ENCODE peak calls at places on chromosome 15, in nine cellular contexts. C, I, D, A, R, L, X, S and K are unnamed samples.

GRCh38 chr15:78353093-78353492 is 12.9 kb downstream of the CRABP1 start:
- DNase-seq in X (peak), L (peak), R (no peak), S (peak), I (no peak), A (peak), D (no peak), C (no peak), K (no peak)

GRCh38 chr15:39219608-39220007 is 361.3 kb upstream of the THBS1 start:
- DNase-seq in A (no peak), X (no peak), L (no peak), I (no peak), D (no peak), C (no peak), R (no peak), S (no peak), K (no peak)

GRCh38 chr15:36644156-36644896 is 64.9 kb downstream of the CDIN1 start:
- DNase-seq in A (no peak), L (no peak), X (no peak), I (peak), D (no peak), R (no peak), S (no peak), C (no peak), K (no peak)

GRCh38 chr15:58284293-58284692 is 146.1 kb downstream of the AQP9 start:
- DNase-seq in R (no peak), I (no peak), X (no peak), A (no peak), C (no peak), D (no peak), L (no peak), S (no peak), K (no peak)

GRCh38 chr15:65969865-65970832 is 100.9 kb downstream of the RAB11A start:
- DNase-seq in S (no peak), I (no peak), A (no peak), L (no peak), X (no peak), R (no peak), C (no peak), D (no peak), K (no peak)

GRCh38 chr15:57769266-57769665 is 62.8 kb downstream of the POLR2M start:
- DNase-seq in X (no peak), I (no peak), C (peak), D (no peak), R (no peak), L (peak), A (no peak), S (peak), K (no peak)

GRCh38 chr15:45091161-45091560 is 22.8 kb downstream of the DUOX2 start:
- DNase-seq in A (peak), S (peak), C (no peak), D (no peak), I (peak), R (no peak), X (no peak), L (peak), K (no peak)

GRCh38 chr15:83940136-83940535 is 286.2 kb downstream of the ADAMTSL3 start:
- DNase-seq in L (no peak), C (no peak), S (no peak), X (no peak), I (no peak), R (no peak), A (no peak), D (no peak), K (no peak)

GRCh38 chr15:44729394-44729913 is 6.9 kb upstream of the TRIM69 start:
- DNase-seq in L (no peak), R (peak), I (peak), D (no peak), X (peak), S (peak), A (no peak), C (peak), K (no peak)

GRCh38 chr15:55343168-55343567 is 24.1 kb downstream of the PIGB start:
- DNase-seq in I (no peak), A (no peak), C (no peak), R (no peak), X (no peak), D (no peak), L (no peak), S (no peak), K (no peak)

GRCh38 chr15:52733078-52733477 is 53.9 kb upstream of the ATOSA start:
- DNase-seq in X (peak), D (no peak), A (no peak), I (no peak), C (no peak), R (no peak), L (no peak), S (no peak), K (no peak)

GRCh38 chr15:79970921-79971434 is at the start of gene BCL2A1:
- DNase-seq in X (peak), A (peak), I (peak), S (peak), L (no peak), R (no peak), D (peak), C (no peak), K (peak)

GRCh38 chr15:58424722-58425121 is 7.1 kb upstream of the LIPC start:
- DNase-seq in I (no peak), X (no peak), R (no peak), S (no peak), L (no peak), A (no peak), C (no peak), D (no peak), K (no peak)

GRCh38 chr15:59062985-59063384 is 42.0 kb upstream of the CCNB2 start:
- DNase-seq in S (no peak), L (no peak), D (no peak), A (no peak), X (no peak), I (no peak), R (no peak), C (no peak), K (no peak)

GRCh38 chr15:89030311-89030710 is 57.9 kb upstream of the ABHD2 start:
- DNase-seq in X (no peak), R (no peak), D (peak), I (no peak), S (no peak), L (no peak), A (no peak), C (no peak), K (no peak)

GRCh38 chr15:72813345-72814004 is 29.9 kb upstream of the ADPGK start:
- DNase-seq in R (no peak), D (peak), A (no peak), S (no peak), X (no peak), I (no peak), L (no peak), C (no peak), K (no peak)

GRCh38 chr15:51768018-51768417 is 16.6 kb downstream of the TMOD2 start:
- DNase-seq in C (no peak), R (no peak), D (no peak), S (no peak), L (no peak), I (no peak), X (no peak), A (no peak), K (no peak)

GRCh38 chr15:44101944-44102343 is 93.1 kb downstream of the FRMD5 start:
- DNase-seq in R (no peak), X (no peak), A (peak), C (no peak), S (peak), I (peak), L (no peak), D (peak), K (peak)

GRCh38 chr15:42584031-42584765 is 8.8 kb downstream of the STARD9 start:
- DNase-seq in X (no peak), D (no peak), C (no peak), L (no peak), S (peak), A (no peak), R (no peak), I (peak), K (no peak)

GRCh38 chr15:68609618-68610017 is 30.8 kb downstream of the CORO2B start:
- DNase-seq in L (peak), S (no peak), X (no peak), C (peak), R (no peak), I (no peak), D (no peak), A (no peak), K (no peak)

GRCh38 chr15:66623801-66624453 is 58.1 kb upstream of the LCTL start:
- DNase-seq in A (no peak), I (no peak), X (no peak), L (no peak), R (no peak), D (no peak), C (no peak), S (no peak), K (no peak)

GRCh38 chr15:43808960-43809678 is 8.7 kb downstream of the HYPK start:
- DNase-seq in L (no peak), A (no peak), C (no peak), D (no peak), I (no peak), X (peak), R (no peak), S (no peak), K (no peak)

GRCh38 chr15:42066764-42067415 is 27.5 kb downstream of the PLA2G4D start:
- DNase-seq in C (no peak), X (no peak), S (no peak), R (no peak), L (peak), D (no peak), I (no peak), A (no peak), K (no peak)

GRCh38 chr15:83283813-83284562 is 476 bp downstream of the BNC1 start:
- DNase-seq in X (no peak), C (no peak), S (no peak), A (no peak), R (no peak), I (no peak), L (no peak), D (peak), K (no peak)

GRCh38 chr15:36907295-36907694 is 193.1 kb downstream of the MEIS2 start:
- DNase-seq in S (no peak), I (no peak), A (no peak), L (no peak), X (no peak), R (no peak), D (no peak), C (no peak), K (no peak)

GRCh38 chr15:75862796-75863195 is 19.5 kb downstream of the UBE2Q2 start:
- DNase-seq in R (no peak), C (no peak), X (no peak), I (no peak), D (no peak), A (no peak), L (no peak), S (no peak), K (no peak)

GRCh38 chr15:75861750-75862402 is 18.6 kb downstream of the UBE2Q2 start:
- DNase-seq in X (no peak), A (no peak), D (peak), R (no peak), C (no peak), I (peak), L (no peak), S (peak), K (no peak)

GRCh38 chr15:75867428-75867827 is 24.2 kb downstream of the UBE2Q2 start:
- DNase-seq in X (peak), A (no peak), D (no peak), S (no peak), I (no peak), L (no peak), R (no peak), C (no peak), K (no peak)

GRCh38 chr15:75866916-75867315 is 23.7 kb downstream of the UBE2Q2 start:
- DNase-seq in S (no peak), A (no peak), D (no peak), X (no peak), L (no peak), R (no peak), C (no peak), I (no peak), K (no peak)

GRCh38 chr15:75864213-75865059 is 21.2 kb downstream of the UBE2Q2 start:
- DNase-seq in R (no peak), I (no peak), X (no peak), C (no peak), D (no peak), L (no peak), A (no peak), S (peak), K (no peak)
- H3K27ac ChIP-seq in R (no peak), I (no peak), X (no peak), C (no peak), D (no peak), L (no peak), A (no peak), S (no peak), K (no peak)

DNA sequence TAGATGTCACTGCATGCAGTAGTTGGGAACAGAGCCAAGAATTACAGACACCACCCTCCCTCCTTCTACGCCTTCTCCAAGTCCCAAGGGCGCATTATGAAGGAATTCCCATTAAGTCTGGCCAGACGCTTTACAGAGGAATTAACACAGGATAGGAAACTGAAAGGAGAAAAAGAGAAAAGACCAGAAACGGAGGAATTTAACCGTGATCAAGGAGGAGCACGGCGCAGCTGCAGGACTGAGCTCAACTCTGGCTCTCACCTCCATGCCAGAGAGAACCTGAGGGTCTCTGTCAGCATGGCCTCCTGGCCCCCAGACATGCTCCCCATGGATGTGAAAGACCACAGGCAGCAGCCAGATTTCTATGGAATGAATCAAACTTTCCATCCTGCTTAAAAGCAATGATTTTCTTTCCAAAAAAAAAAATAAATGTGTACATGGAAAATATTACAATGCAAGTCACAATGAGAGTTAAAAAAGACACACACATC is 13.7 kb downstream of the ATP10A start:
- DNase-seq in L (no peak), S (peak), R (no peak), X (no peak), D (no peak), I (peak), C (no peak), A (peak), K (no peak)
- H3K27ac ChIP-seq in L (peak), S (peak), R (no peak), X (no peak), D (no peak), I (peak), C (peak), A (peak), K (no peak)

GRCh38 chr15:75662823-75663519 is 15.3 kb downstream of the SNX33 start:
- DNase-seq in S (no peak), I (no peak), C (no peak), D (no peak), X (no peak), R (no peak), A (no peak), L (no peak), K (no peak)

GRCh38 chr15:75659928-75660645 is 12.4 kb downstream of the SNX33 start:
- DNase-seq in I (peak), S (no peak), C (no peak), L (no peak), R (no peak), X (no peak), D (no peak), A (no peak), K (no peak)

GRCh38 chr15:75661041-75661778 is 13.5 kb downstream of the SNX33 start:
- DNase-seq in I (peak), L (peak), A (peak), D (peak), C (peak), S (peak), X (no peak), R (peak), K (peak)

GRCh38 chr15:75663931-75664421 is 16.3 kb downstream of the SNX33 start:
- DNase-seq in S (no peak), D (no peak), C (no peak), L (no peak), R (no peak), X (no peak), A (no peak), I (no peak), K (no peak)

DNA sequence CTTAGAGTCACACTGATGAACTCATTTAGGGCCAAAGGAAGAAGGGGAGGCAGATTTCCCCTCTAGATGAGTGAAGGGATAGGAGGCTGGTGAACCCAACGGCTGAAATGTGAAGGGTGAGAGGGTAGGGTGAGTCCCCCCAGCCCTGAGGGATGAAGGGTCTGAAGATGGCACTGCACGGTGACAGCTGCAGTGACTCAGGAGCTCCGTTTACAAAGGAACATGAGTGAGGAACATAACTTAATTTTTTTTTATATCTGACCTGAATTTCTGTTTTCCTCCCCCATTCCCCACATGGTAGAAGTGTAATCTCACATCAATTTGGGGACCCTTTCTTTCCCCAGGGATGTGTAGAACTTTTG is 14.0 kb downstream of the SNX33 start:
- DNase-seq in I (no peak), S (no peak), L (no peak), X (no peak), A (no peak), D (no peak), C (no peak), R (no peak), K (no peak)
- H3K27ac ChIP-seq in I (peak), S (peak), L (peak), X (no peak), A (peak), D (peak), C (peak), R (peak), K (peak)

GRCh38 chr15:74196175-74196574 is 6.4 kb downstream of the STRA6 start:
- DNase-seq in I (peak), R (peak), D (peak), S (peak), A (peak), C (peak), X (no peak), L (no peak), K (peak)

GRCh38 chr15:74194572-74195559 is 7.7 kb downstream of the STRA6 start:
- DNase-seq in L (no peak), R (no peak), I (no peak), D (no peak), C (no peak), X (no peak), A (no peak), S (no peak), K (no peak)

GRCh38 chr15:74199293-74199645 is 3.3 kb downstream of the STRA6 start:
- DNase-seq in D (no peak), X (no peak), L (no peak), A (no peak), C (no peak), I (no peak), S (no peak), R (no peak), K (no peak)

GRCh38 chr15:74200394-74200793 is 2.2 kb downstream of the STRA6 start:
- DNase-seq in D (peak), R (peak), S (peak), I (peak), L (peak), A (peak), C (peak), X (no peak), K (peak)

GRCh38 chr15:74197176-74197965 is 5.2 kb downstream of the STRA6 start:
- DNase-seq in C (no peak), D (no peak), I (no peak), L (no peak), R (no peak), S (no peak), A (no peak), X (no peak), K (no peak)
- H3K27ac ChIP-seq in C (no peak), D (no peak), I (peak), L (no peak), R (no peak), S (no peak), A (peak), X (no peak), K (no peak)

GRCh38 chr15:71050461-71050860 is 64.8 kb upstream of the THSD4 start:
- DNase-seq in A (no peak), C (no peak), I (no peak), L (no peak), D (peak), S (no peak), X (no peak), R (no peak), K (peak)

GRCh38 chr15:71052356-71052755 is 62.9 kb upstream of the THSD4 start:
- DNase-seq in A (no peak), X (no peak), R (no peak), L (no peak), S (peak), C (no peak), D (peak), I (peak), K (peak)

GRCh38 chr15:71049706-71050422 is 65.4 kb upstream of the THSD4 start:
- DNase-seq in A (no peak), D (peak), X (no peak), R (no peak), L (no peak), C (no peak), S (peak), I (peak), K (no peak)

GRCh38 chr15:71051539-71051938 is 63.7 kb upstream of the THSD4 start:
- DNase-seq in D (no peak), S (peak), A (no peak), C (no peak), R (no peak), L (no peak), X (no peak), I (peak), K (no peak)

GRCh38 chr15:71048913-71049675 is 66.2 kb upstream of the THSD4 start:
- DNase-seq in D (peak), C (no peak), S (peak), A (no peak), I (peak), X (no peak), R (no peak), L (no peak), K (peak)
- H3K27ac ChIP-seq in D (peak), C (no peak), S (peak), A (no peak), I (peak), X (no peak), R (no peak), L (no peak), K (peak)

GRCh38 chr15:60373745-60374144 is 24.0 kb downstream of the ANXA2 start:
- DNase-seq in L (no peak), R (no peak), X (no peak), A (peak), C (no peak), S (no peak), D (no peak), I (no peak), K (no peak)
- H3K27ac ChIP-seq in L (peak), R (peak), X (no peak), A (peak), C (peak), S (peak), D (peak), I (peak), K (peak)

GRCh38 chr15:64152507-64153387 is 1.2 kb downstream of the SNX22 start:
- DNase-seq in I (no peak), S (no peak), A (no peak), L (peak), D (no peak), X (peak), C (no peak), R (no peak), K (no peak)
- H3K27ac ChIP-seq in I (no peak), S (no peak), A (no peak), L (no peak), D (no peak), X (peak), C (no peak), R (peak), K (no peak)

GRCh38 chr15:77010312-77010686 is 15.4 kb downstream of the PSTPIP1 start:
- DNase-seq in D (no peak), C (no peak), S (no peak), I (no peak), A (no peak), L (no peak), R (no peak), X (no peak), K (no peak)

GRCh38 chr15:77010842-77011241 is 15.9 kb downstream of the PSTPIP1 start:
- DNase-seq in A (no peak), L (no peak), R (no peak), D (no peak), S (no peak), X (no peak), C (no peak), I (no peak), K (no peak)

GRCh38 chr15:77012868-77013267 is 17.9 kb downstream of the PSTPIP1 start:
- DNase-seq in S (no peak), R (no peak), L (no peak), X (no peak), I (no peak), C (no peak), A (no peak), D (no peak), K (no peak)

GRCh38 chr15:77013786-77014136 is 18.8 kb downstream of the PSTPIP1 start:
- DNase-seq in A (no peak), I (no peak), D (peak), L (no peak), C (no peak), R (no peak), S (no peak), X (peak), K (no peak)

GRCh38 chr15:77012117-77012712 is 17.3 kb downstream of the PSTPIP1 start:
- DNase-seq in S (no peak), I (no peak), D (no peak), C (no peak), R (no peak), L (no peak), X (no peak), A (no peak), K (no peak)
- H3K27ac ChIP-seq in S (no peak), I (no peak), D (no peak), C (no peak), R (no peak), L (no peak), X (no peak), A (no peak), K (no peak)

DNA sequence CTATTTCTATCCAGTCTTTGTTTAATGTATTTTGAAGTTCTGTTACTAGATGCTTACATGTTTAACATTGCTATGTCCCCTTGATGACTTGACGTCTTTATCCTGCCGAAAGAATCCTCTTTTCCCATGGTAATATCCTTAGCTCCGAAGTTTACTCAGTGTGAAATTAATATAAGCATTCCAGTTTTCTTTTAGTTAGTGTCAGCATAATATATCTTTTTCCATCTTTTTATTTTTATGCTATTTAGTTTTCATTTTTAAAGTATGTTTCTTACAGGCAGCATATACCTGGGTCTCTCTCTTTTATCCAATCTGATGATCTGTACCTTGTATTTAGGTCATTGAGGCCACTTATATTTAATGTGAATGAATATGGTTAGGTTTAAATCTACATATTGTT is 39.1 kb upstream of the MEF2A start:
- DNase-seq in A (no peak), I (no peak), L (no peak), R (no peak), X (no peak), C (no peak), D (no peak), S (no peak), K (no peak)
- H3K27ac ChIP-seq in A (no peak), I (no peak), L (no peak), R (no peak), X (no peak), C (no peak), D (no peak), S (no peak), K (no peak)